ENCODE peak calls at places on chromosomes 16 and 17, in nine cellular contexts. P is psoas muscle, V is pancreas, D is aorta, A is GM23248, R is neural progenitor cell, N is mucosa of descending colon, T is heart right ventricle, F is GM06990. L is an unnamed sample. For H3K36me3, the result is how much of the 10 kb centered on the place peaks cover.

GRCh38 chr17:50211249-50212120 is 10.1 kb upstream of the COL1A1 start:
- DNase-seq in P (no peak), V (no peak), D (peak), A (peak), R (no peak), N (no peak), T (no peak), F (no peak), L (no peak)

GRCh38 chr17:45226620-45227019 is 4.9 kb downstream of the FMNL1 start:
- DNase-seq in P (no peak), V (peak), D (no peak), A (no peak), R (no peak), N (no peak), T (no peak), F (no peak), L (no peak)

GRCh38 chr16:87326151-87326571 is 9.0 kb upstream of the C16orf95 start:
- DNase-seq in P (no peak), V (peak), D (peak), A (peak), R (no peak), N (no peak), T (no peak), F (no peak), L (no peak)

GRCh38 chr16:1145383-1146100 is 7.4 kb upstream of the CACNA1H start:
- DNase-seq in P (no peak), V (no peak), D (no peak), A (no peak), R (peak), N (no peak), T (no peak), F (no peak), L (no peak)

GRCh38 chr17:62950067-62950466 is 16.0 kb upstream of the TANC2 start:
- DNase-seq in P (no peak), V (no peak), D (peak), A (peak), R (no peak), N (no peak), T (no peak), F (no peak), L (peak)

GRCh38 chr16:75506567-75506966 is 11.3 kb upstream of the CHST6 start:
- DNase-seq in P (peak), V (no peak), D (no peak), A (peak), R (no peak), N (no peak), T (no peak), F (no peak), L (no peak)

GRCh38 chr16:4515611-4516233 is 22.9 kb downstream of the CDIP1 start:
- DNase-seq in P (no peak), V (no peak), D (no peak), A (no peak), R (no peak), N (no peak), T (no peak), F (no peak), L (no peak)

GRCh38 chr17:73667184-73667959 is 23.1 kb upstream of the SDK2 start:
- DNase-seq in P (no peak), V (no peak), D (no peak), A (no peak), R (no peak), N (no peak), T (no peak), F (no peak), L (no peak)

GRCh38 chr17:57629470-57629869 is 115.6 kb downstream of the CCDC182 start:
- DNase-seq in P (no peak), V (no peak), D (peak), A (peak), R (no peak), N (no peak), T (no peak), F (peak), L (no peak)

GRCh38 chr17:77445030-77445907 is 304.5 kb downstream of the SEC14L1 start:
- DNase-seq in P (peak), V (no peak), D (peak), A (peak), R (no peak), N (peak), T (no peak), F (peak), L (no peak)

GRCh38 chr17:77504652-77505459 is 364.1 kb downstream of the SEC14L1 start:
- DNase-seq in P (no peak), V (no peak), D (peak), A (no peak), R (no peak), N (no peak), T (no peak), F (no peak), L (no peak)

GRCh38 chr16:20944861-20945390 is 44.4 kb downstream of the LYRM1 start:
- DNase-seq in P (no peak), V (no peak), D (no peak), A (peak), R (no peak), N (no peak), T (no peak), F (no peak), L (no peak)

GRCh38 chr17:29257756-29258155 is 11.1 kb downstream of the CRYBA1 start:
- DNase-seq in P (no peak), V (no peak), D (no peak), A (peak), R (no peak), N (no peak), T (no peak), F (no peak), L (no peak)

GRCh38 chr17:45631941-45632340 is 141.4 kb upstream of the PLEKHM1 start:
- DNase-seq in P (no peak), V (no peak), D (no peak), A (no peak), R (no peak), N (no peak), T (no peak), F (no peak), L (no peak)

GRCh38 chr17:2709173-2709661 is 2.3 kb downstream of the CLUH start:
- DNase-seq in P (peak), V (peak), D (peak), A (peak), R (no peak), N (peak), T (no peak), F (peak), L (no peak)
- H3K4me3 ChIP-seq in P (peak), V (no peak), D (no peak), A (peak), R (no peak), N (peak), T (no peak), F (peak), L (peak)

GRCh38 chr17:39406951-39407350 is 5.5 kb upstream of the FBXL20 start:
- DNase-seq in P (no peak), V (no peak), D (no peak), A (no peak), R (no peak), N (no peak), T (no peak), F (no peak), L (no peak)
- H3K36me3 ChIP-seq in P (under half), V (under half), D (under half), A (under half), R (under half), N (under half), T (half or more), F (under half), L (half or more)

DNA sequence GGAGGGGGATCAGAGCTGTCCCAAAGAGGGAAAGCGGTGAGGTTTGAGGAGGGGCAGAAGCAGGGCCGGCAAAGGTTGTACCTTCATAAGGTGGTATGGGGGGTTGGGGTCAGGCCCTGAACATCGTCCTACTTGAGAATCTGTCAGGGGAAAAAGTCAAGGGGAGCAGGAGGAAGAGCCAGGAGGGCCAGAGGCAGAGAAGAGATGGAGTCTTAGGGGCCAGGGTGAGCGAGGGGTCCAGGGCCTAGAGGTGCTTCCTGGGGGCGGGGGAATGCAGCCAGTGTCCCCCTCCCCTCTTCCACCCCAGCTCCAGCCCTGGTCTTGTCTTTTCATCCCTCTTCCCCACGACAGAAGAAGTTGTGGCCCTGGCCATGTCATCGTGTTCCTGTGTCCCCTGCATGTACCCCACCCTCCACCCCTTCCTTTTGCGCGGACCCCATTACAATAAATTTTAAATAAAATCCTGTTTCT is 1.3 kb upstream of the PRRT2 start:
- DNase-seq in P (no peak), V (no peak), D (no peak), A (no peak), R (peak), N (peak), T (no peak), F (no peak), L (no peak)
- H3K4me3 ChIP-seq in P (peak), V (no peak), D (no peak), A (peak), R (peak), N (no peak), T (peak), F (peak), L (peak)

GRCh38 chr17:38892083-38892482 is 22.2 kb downstream of the LASP1 start:
- DNase-seq in P (no peak), V (no peak), D (no peak), A (no peak), R (no peak), N (no peak), T (no peak), F (no peak), L (no peak)

GRCh38 chr17:38891441-38891840 is 21.6 kb downstream of the LASP1 start:
- DNase-seq in P (no peak), V (no peak), D (no peak), A (no peak), R (no peak), N (no peak), T (no peak), F (no peak), L (no peak)

GRCh38 chr17:38890410-38890746 is 20.5 kb downstream of the LASP1 start:
- DNase-seq in P (no peak), V (no peak), D (no peak), A (no peak), R (no peak), N (no peak), T (no peak), F (no peak), L (no peak)

GRCh38 chr17:38888842-38889241 is 19.0 kb downstream of the LASP1 start:
- DNase-seq in P (no peak), V (no peak), D (no peak), A (no peak), R (no peak), N (no peak), T (no peak), F (no peak), L (no peak)

GRCh38 chr17:38889745-38890409 is 20.0 kb downstream of the LASP1 start:
- DNase-seq in P (no peak), V (no peak), D (no peak), A (no peak), R (no peak), N (no peak), T (no peak), F (no peak), L (no peak)
- H3K36me3 ChIP-seq in P (under half), V (under half), D (under half), A (half or more), R (under half), N (under half), T (under half), F (half or more), L (under half)

GRCh38 chr17:47172698-47173565 is 16.2 kb downstream of the CDC27 start:
- DNase-seq in P (no peak), V (no peak), D (no peak), A (peak), R (no peak), N (no peak), T (no peak), F (no peak), L (no peak)
- H3K4me3 ChIP-seq in P (no peak), V (no peak), D (no peak), A (no peak), R (no peak), N (no peak), T (no peak), F (no peak), L (no peak)

DNA sequence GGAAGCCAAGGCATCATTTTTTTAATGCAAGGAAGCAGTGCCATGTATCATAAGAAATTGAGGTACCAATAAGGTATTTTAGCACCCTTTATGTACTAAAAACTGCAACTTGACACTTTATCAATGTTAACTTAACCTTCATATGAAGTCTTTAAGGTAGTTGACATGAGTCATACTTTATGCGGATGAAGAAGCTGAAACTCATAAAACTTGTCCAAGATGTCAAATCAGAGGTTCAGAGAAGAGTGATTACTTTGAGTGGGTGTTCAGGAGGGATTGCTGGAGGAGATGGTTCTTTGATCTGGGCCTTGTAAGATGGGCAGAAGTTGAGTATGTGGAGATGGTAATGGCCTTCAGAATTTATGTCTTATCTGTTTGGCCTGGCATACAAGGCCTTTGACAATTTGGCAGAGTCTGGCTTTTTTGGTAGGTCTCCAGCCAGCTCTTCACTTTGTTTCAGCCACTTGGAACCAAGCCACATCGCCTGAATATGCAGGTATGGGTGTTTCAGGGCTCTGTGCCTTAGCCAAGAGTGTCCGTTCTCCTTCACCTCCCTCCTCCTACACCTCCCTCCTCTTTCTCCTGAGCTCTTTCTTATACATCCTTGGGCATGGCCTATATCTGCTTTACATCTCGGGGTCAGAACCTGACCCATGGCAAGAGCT is 23.7 kb downstream of the YPEL2 start:
- DNase-seq in P (no peak), V (peak), D (no peak), A (no peak), R (no peak), N (no peak), T (no peak), F (no peak), L (no peak)
- H3K36me3 ChIP-seq in P (under half), V (under half), D (under half), A (under half), R (under half), N (under half), T (under half), F (under half), L (under half)

GRCh38 chr16:29816694-29817441 is 916 bp downstream of the PAGR1 start:
- DNase-seq in P (peak), V (peak), D (peak), A (peak), R (peak), N (peak), T (peak), F (no peak), L (peak)
- H3K4me3 ChIP-seq in P (peak), V (peak), D (peak), A (peak), R (peak), N (peak), T (peak), F (peak), L (peak)